ENCODE peak calls at places on chromosome 21, in six cellular contexts. P, B, O, H, C and Y are unnamed samples.

GRCh38 chr21:45865106-45865835 is 116.3 kb upstream of the COL6A1 start:
- DNase-seq in P (no peak), B (no peak), O (no peak), H (no peak), C (no peak), Y (no peak)

GRCh38 chr21:40516336-40516735 is 330.6 kb downstream of the DSCAM start:
- DNase-seq in P (no peak), B (peak; percentile 73), O (peak; percentile 13), H (no peak), C (no peak), Y (peak; percentile 67)

GRCh38 chr21:25459993-25460392 is 147.3 kb downstream of the MRPL39 start:
- DNase-seq in P (no peak), B (no peak), O (no peak), H (no peak), C (no peak), Y (no peak)

GRCh38 chr21:45074048-45074817 is at the start of gene ADARB1:
- DNase-seq in P (peak; percentile 44), B (peak; percentile 76), O (peak; percentile 68), H (peak; percentile 80), C (peak; percentile 61), Y (peak; percentile 72)

GRCh38 chr21:30592140-30592539 is at the start of gene KRTAP6-3:
- DNase-seq in P (no peak), B (no peak), O (no peak), H (no peak), C (peak; percentile 10), Y (no peak)

GRCh38 chr21:40587786-40588353 is 259.1 kb downstream of the DSCAM start:
- DNase-seq in P (no peak), B (no peak), O (no peak), H (no peak), C (no peak), Y (no peak)

GRCh38 chr21:38806153-38806941 is 618 bp downstream of the ETS2 start:
- DNase-seq in P (no peak), B (peak; percentile 73), O (peak; percentile 38), H (peak; percentile 75), C (peak; percentile 41), Y (peak; percentile 53)

GRCh38 chr21:28773036-28773435 is 219.6 kb downstream of the LTN1 start:
- DNase-seq in P (no peak), B (no peak), O (no peak), H (no peak), C (no peak), Y (no peak)

GRCh38 chr21:36732761-36733160 is 33.8 kb downstream of the SIM2 start:
- DNase-seq in P (no peak), B (no peak), O (no peak), H (no peak), C (no peak), Y (no peak)

GRCh38 chr21:45283019-45283610 is 4.6 kb downstream of the POFUT2 start:
- DNase-seq in P (no peak), B (no peak), O (no peak), H (peak; percentile 31), C (no peak), Y (peak; percentile 45)

GRCh38 chr21:15277498-15277897 is 212.7 kb upstream of the NRIP1 start:
- DNase-seq in P (no peak), B (no peak), O (no peak), H (no peak), C (no peak), Y (no peak)

GRCh38 chr21:46205121-46205520 is 20.9 kb upstream of the SPATC1L start:
- DNase-seq in P (no peak), B (peak; percentile 27), O (no peak), H (peak; percentile 17), C (no peak), Y (no peak)

GRCh38 chr21:46011267-46011967 is 29.8 kb downstream of the COL6A1 start:
- DNase-seq in P (no peak), B (peak; percentile 37), O (no peak), H (peak; percentile 36), C (no peak), Y (no peak)

GRCh38 chr21:30942192-30942591 is 60.8 kb upstream of the KRTAP11-1 start:
- DNase-seq in P (no peak), B (no peak), O (no peak), H (no peak), C (no peak), Y (no peak)

GRCh38 chr21:27202301-27202700 is 235.4 kb upstream of the ADAMTS5 start:
- DNase-seq in P (no peak), B (no peak), O (no peak), H (no peak), C (no peak), Y (no peak)

GRCh38 chr21:14550200-14550599 is 4.1 kb upstream of the SAMSN1 start:
- DNase-seq in P (no peak), B (no peak), O (no peak), H (no peak), C (no peak), Y (no peak)

GRCh38 chr21:33433425-33434114 is 30.4 kb downstream of the IFNGR2 start:
- DNase-seq in P (no peak), B (no peak), O (no peak), H (no peak), C (no peak), Y (no peak)

GRCh38 chr21:35044128-35044527 is 5.0 kb downstream of the RUNX1 start:
- DNase-seq in P (no peak), B (no peak), O (no peak), H (no peak), C (no peak), Y (no peak)
- H3K27ac ChIP-seq in P (no peak overlapping the region), B (no peak overlapping the region), O (no peak overlapping the region), H (no peak overlapping the region), C (no peak overlapping the region), Y (no peak overlapping the region)

GRCh38 chr21:35045539-35046222 is 3.4 kb downstream of the RUNX1 start:
- DNase-seq in P (no peak), B (no peak), O (no peak), H (no peak), C (peak; percentile 72), Y (no peak)
- H3K4me1 ChIP-seq in P (peaks cover 3% of the 10 kb centered on the region), B (peaks cover 4% of the 10 kb centered on the region), O (peaks cover 4% of the 10 kb centered on the region), H (peaks cover 1% of the 10 kb centered on the region), C (peaks cover 69% of the 10 kb centered on the region), Y (no peaks in the 10 kb centered on the region)

GRCh38 chr21:32425628-32426027 is 13.1 kb downstream of the EVA1C start:
- DNase-seq in P (no peak), B (no peak), O (no peak), H (no peak), C (no peak), Y (no peak)

GRCh38 chr21:32426592-32427051 is 14.1 kb downstream of the EVA1C start:
- DNase-seq in P (no peak), B (no peak), O (no peak), H (no peak), C (no peak), Y (no peak)

GRCh38 chr21:32426066-32426465 is 13.6 kb downstream of the EVA1C start:
- DNase-seq in P (peak; percentile 24), B (no peak), O (no peak), H (no peak), C (no peak), Y (no peak)

GRCh38 chr21:32424674-32425073 is 12.2 kb downstream of the EVA1C start:
- DNase-seq in P (no peak), B (no peak), O (no peak), H (no peak), C (no peak), Y (no peak)

DNA sequence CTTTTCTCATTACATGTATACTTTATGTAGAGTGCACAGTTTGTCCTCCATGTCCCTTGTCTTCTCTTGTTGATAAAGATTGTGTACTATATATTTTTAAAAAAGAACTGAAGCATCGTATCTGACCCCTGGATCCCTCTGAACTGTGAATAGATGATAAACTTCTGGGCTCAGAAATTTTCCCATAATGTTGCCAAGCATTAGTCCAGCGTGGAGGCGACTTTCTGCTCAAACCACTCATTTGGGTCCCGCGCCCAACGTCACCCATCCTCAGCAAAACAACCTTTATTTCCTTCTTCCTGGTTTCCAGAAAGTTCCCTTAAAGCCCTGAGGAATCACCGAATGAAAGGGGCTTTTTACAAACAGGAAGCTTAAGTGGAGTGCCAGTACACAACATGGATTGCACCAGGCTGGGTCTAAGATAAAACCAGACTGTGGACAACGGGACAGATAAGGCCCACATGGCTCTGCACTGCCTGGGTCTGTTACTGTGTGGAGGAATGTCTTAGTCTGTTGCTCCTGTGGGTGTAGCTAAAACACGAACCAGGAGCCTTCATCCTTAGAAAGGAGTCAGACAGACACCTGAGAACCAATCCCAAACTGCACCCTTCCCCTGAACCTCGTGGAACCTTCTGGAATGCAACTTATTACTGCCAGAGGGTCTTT is 15.6 kb downstream of the EVA1C start:
- DNase-seq in P (no peak), B (no peak), O (no peak), H (no peak), C (no peak), Y (peak; percentile 67)
- H3K27ac ChIP-seq in P (peak overlapping the region; percentile 37), B (peak overlapping the region; percentile 39), O (no peak overlapping the region), H (no peak overlapping the region), C (no peak overlapping the region), Y (peak overlapping the region; percentile 66)

DNA sequence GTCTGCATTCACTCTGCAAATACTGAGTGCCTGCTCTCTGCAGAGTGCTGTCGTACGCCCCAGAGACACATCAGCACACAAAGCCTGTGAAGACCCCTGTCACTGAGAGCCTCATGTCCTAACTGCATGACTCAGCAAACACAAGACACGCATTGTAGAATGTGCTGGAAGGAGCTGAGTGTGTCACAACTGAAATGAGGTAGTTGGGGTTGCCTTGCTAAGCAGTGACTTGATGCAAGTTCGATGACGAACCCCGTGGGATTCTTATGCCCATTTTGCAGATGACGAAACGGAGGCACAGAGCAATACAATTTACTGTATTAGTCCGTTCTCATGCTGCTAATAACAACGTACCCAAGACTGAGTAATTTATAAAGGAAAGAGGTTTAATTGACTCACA is 65.1 kb downstream of the RIPK4 start:
- DNase-seq in P (no peak), B (no peak), O (no peak), H (no peak), C (no peak), Y (no peak)
- H3K4me1 ChIP-seq in P (peaks cover 8% of the 10 kb centered on the region), B (no peaks in the 10 kb centered on the region), O (peaks cover 25% of the 10 kb centered on the region), H (no peaks in the 10 kb centered on the region), C (no peaks in the 10 kb centered on the region), Y (no peaks in the 10 kb centered on the region)